ENCODE peak calls at places on chromosomes 1 and 21, in six cellular contexts. T is psoas muscle, B is thoracic aorta, C is substantia nigra, N is caudate nucleus, Z is HCT116. K is an unnamed sample.
A peak's percentile ranks its signal among the peaks of the same experiment; 100 is the strongest.

GRCh38 chr1:207579436-207579799 is 65.5 kb upstream of the CR1L start:
- DNase-seq in T (no peak), B (no peak), C (peak; percentile 19), N (no peak), Z (peak; percentile 68), K (no peak)

GRCh38 chr1:25341746-25342145 is 3.6 kb downstream of the TMEM50A start:
- DNase-seq in T (no peak), B (no peak), C (no peak), N (no peak), Z (no peak), K (no peak)

GRCh38 chr1:88982055-88982454 is 10.4 kb downstream of the KYAT3 start:
- DNase-seq in T (no peak), B (no peak), C (no peak), N (no peak), Z (no peak), K (no peak)

GRCh38 chr1:165144757-165145397 is 211.6 kb downstream of the LMX1A start:
- DNase-seq in T (peak; percentile 25), B (no peak), C (no peak), N (peak; percentile 1), Z (peak; percentile 47), K (peak; percentile 31)

GRCh38 chr1:230713915-230714764 is at the start of gene AGT:
- DNase-seq in T (peak; percentile 83), B (peak; percentile 31), C (peak; percentile 56), N (no peak), Z (no peak), K (no peak)

GRCh38 chr21:36734367-36735200 is 35.7 kb downstream of the SIM2 start:
- DNase-seq in T (no peak), B (no peak), C (no peak), N (no peak), Z (no peak), K (no peak)

GRCh38 chr1:30420519-30421050 is 302.8 kb downstream of the MATN1 start:
- DNase-seq in T (no peak), B (no peak), C (no peak), N (no peak), Z (no peak), K (no peak)

GRCh38 chr1:116951175-116951935 is 41.6 kb downstream of the PTGFRN start:
- DNase-seq in T (peak; percentile 39), B (peak; percentile 17), C (no peak), N (no peak), Z (no peak), K (no peak)

GRCh38 chr1:151166506-151166956 is 587 bp downstream of the SCNM1 start:
- DNase-seq in T (no peak), B (no peak), C (no peak), N (no peak), Z (no peak), K (no peak)

GRCh38 chr1:58933599-58933926 is 149.7 kb upstream of the JUN start:
- DNase-seq in T (no peak), B (no peak), C (no peak), N (no peak), Z (no peak), K (no peak)

GRCh38 chr1:6899621-6900020 is 114.4 kb downstream of the CAMTA1 start:
- DNase-seq in T (no peak), B (no peak), C (no peak), N (no peak), Z (no peak), K (no peak)

GRCh38 chr1:60575326-60575874 is 501.8 kb upstream of the C1orf87 start:
- DNase-seq in T (no peak), B (no peak), C (no peak), N (no peak), Z (no peak), K (no peak)

GRCh38 chr1:45954401-45954847 is 151.0 kb downstream of the MAST2 start:
- DNase-seq in T (no peak), B (no peak), C (no peak), N (no peak), Z (peak; percentile 4), K (no peak)

GRCh38 chr1:212288614-212289013 is 3.4 kb downstream of the PPP2R5A start:
- DNase-seq in T (no peak), B (no peak), C (no peak), N (no peak), Z (no peak), K (no peak)

GRCh38 chr21:43207868-43208267 is 39.1 kb downstream of the CRYAA start:
- DNase-seq in T (no peak), B (no peak), C (no peak), N (no peak), Z (no peak), K (no peak)

GRCh38 chr1:116521186-116521585 is 49.6 kb downstream of the CD58 start:
- DNase-seq in T (no peak), B (no peak), C (no peak), N (no peak), Z (no peak), K (no peak)

GRCh38 chr1:117570988-117571409 is 34.8 kb upstream of the TENT5C start:
- DNase-seq in T (no peak), B (no peak), C (no peak), N (no peak), Z (no peak), K (no peak)

GRCh38 chr1:13901041-13901440 is 201.1 kb downstream of the PRDM2 start:
- DNase-seq in T (no peak), B (no peak), C (no peak), N (no peak), Z (no peak), K (no peak)

GRCh38 chr1:229557214-229557850 is 1.2 kb downstream of the ABCB10 start:
- DNase-seq in T (no peak), B (no peak), C (no peak), N (no peak), Z (no peak), K (no peak)

GRCh38 chr1:212242288-212242984 is 42.8 kb upstream of the PPP2R5A start:
- DNase-seq in T (no peak), B (no peak), C (no peak), N (no peak), Z (no peak), K (no peak)

GRCh38 chr1:202153284-202153683 is 7.1 kb downstream of the PTPN7 start:
- DNase-seq in T (no peak), B (no peak), C (no peak), N (no peak), Z (no peak), K (no peak)

GRCh38 chr1:217029311-217030157 is 306.3 kb upstream of the ESRRG start:
- DNase-seq in T (no peak), B (no peak), C (no peak), N (no peak), Z (no peak), K (no peak)

GRCh38 chr1:32892368-32893197 is 6.3 kb downstream of the HPCA start:
- DNase-seq in T (no peak), B (no peak), C (peak; percentile 57), N (peak; percentile 43), Z (no peak), K (no peak)

GRCh38 chr21:44029460-44030087 is 17.5 kb downstream of the TRAPPC10 start:
- DNase-seq in T (no peak), B (no peak), C (no peak), N (no peak), Z (no peak), K (no peak)

GRCh38 chr1:32997381-32997891 is 32.8 kb upstream of the RNF19B start:
- DNase-seq in T (no peak), B (no peak), C (no peak), N (no peak), Z (no peak), K (no peak)

GRCh38 chr1:15007842-15008241 is 145.7 kb upstream of the TMEM51 start:
- DNase-seq in T (peak; percentile 43), B (no peak), C (no peak), N (no peak), Z (no peak), K (no peak)

GRCh38 chr1:15011160-15011559 is 142.4 kb upstream of the TMEM51 start:
- DNase-seq in T (no peak), B (no peak), C (no peak), N (no peak), Z (no peak), K (no peak)

GRCh38 chr1:15007368-15007767 is 146.2 kb upstream of the TMEM51 start:
- DNase-seq in T (no peak), B (no peak), C (no peak), N (no peak), Z (no peak), K (no peak)

GRCh38 chr1:15012822-15013221 is 140.7 kb upstream of the TMEM51 start:
- DNase-seq in T (no peak), B (no peak), C (no peak), N (no peak), Z (no peak), K (no peak)

GRCh38 chr1:15008783-15009709 is 144.5 kb upstream of the TMEM51 start:
- DNase-seq in T (no peak), B (no peak), C (no peak), N (no peak), Z (no peak), K (no peak)
- H3K27ac ChIP-seq in T (no peak overlapping the region), B (peak overlapping the region; percentile 57), C (no peak overlapping the region), N (no peak overlapping the region), Z (no peak overlapping the region), K (no peak overlapping the region)

GRCh38 chr1:204830671-204831585 is 39.7 kb upstream of the NFASC start:
- DNase-seq in T (no peak), B (no peak), C (no peak), N (no peak), Z (no peak), K (no peak)

GRCh38 chr1:204826970-204827369 is 43.7 kb upstream of the NFASC start:
- DNase-seq in T (no peak), B (no peak), C (no peak), N (no peak), Z (no peak), K (no peak)

GRCh38 chr1:204834329-204834728 is 36.3 kb upstream of the NFASC start:
- DNase-seq in T (no peak), B (no peak), C (no peak), N (no peak), Z (no peak), K (no peak)

GRCh38 chr1:204829133-204829532 is 41.5 kb upstream of the NFASC start:
- DNase-seq in T (no peak), B (no peak), C (no peak), N (peak; percentile 24), Z (no peak), K (no peak)

DNA sequence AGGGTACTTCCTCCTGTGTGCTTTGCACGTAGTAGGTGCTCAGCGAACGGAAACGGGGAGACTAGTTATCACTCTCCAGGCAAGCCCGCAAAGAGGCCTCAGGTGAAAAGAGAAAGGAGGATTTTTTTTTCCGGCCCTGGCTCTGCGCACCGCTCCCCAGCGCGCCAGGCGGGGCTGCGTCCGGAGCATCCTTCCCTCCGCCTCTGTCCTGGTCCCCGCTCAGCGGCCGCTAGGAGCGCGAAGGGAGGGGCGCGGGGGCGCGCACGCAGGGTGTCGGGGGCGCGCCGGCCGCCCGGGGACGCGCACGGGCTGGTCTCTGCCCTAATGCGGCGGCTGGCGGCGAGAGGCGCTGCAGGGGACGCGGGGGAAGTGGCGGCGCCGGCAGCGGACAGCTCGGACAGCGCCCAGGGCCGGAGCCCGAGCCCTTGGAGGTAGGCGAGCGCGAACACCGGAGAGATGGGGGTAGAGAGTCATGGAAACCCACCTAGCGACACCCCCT is 42.3 kb upstream of the NFASC start:
- DNase-seq in T (peak; percentile 73), B (no peak), C (peak; percentile 68), N (peak; percentile 69), Z (no peak), K (no peak)
- H3K27ac ChIP-seq in T (no peak overlapping the region), B (no peak overlapping the region), C (peak overlapping the region; percentile 88), N (peak overlapping the region; percentile 89), Z (no peak overlapping the region), K (no peak overlapping the region)

GRCh38 chr1:231986631-231987291 is 360.2 kb downstream of the DISC1 start:
- DNase-seq in T (no peak), B (no peak), C (no peak), N (no peak), Z (no peak), K (no peak)
- H3K27ac ChIP-seq in T (no peak overlapping the region), B (no peak overlapping the region), C (no peak overlapping the region), N (no peak overlapping the region), Z (no peak overlapping the region), K (no peak overlapping the region)

GRCh38 chr1:18915341-18915740 is 13.0 kb upstream of the ALDH4A1 start:
- DNase-seq in T (no peak), B (no peak), C (no peak), N (no peak), Z (no peak), K (no peak)
- H3K27ac ChIP-seq in T (no peak overlapping the region), B (peak overlapping the region; percentile 75), C (no peak overlapping the region), N (no peak overlapping the region), Z (no peak overlapping the region), K (no peak overlapping the region)